ENCODE peak calls at places on chromosomes 4 and X, in four cellular contexts. P is HEK293T, A is ecto neural progenitor cell, U is NCI-H345. F is an unnamed sample.

GRCh38 chr4:150593996-150594395 is 12.0 kb downstream of the MAB21L2 start:
- DNase-seq in U (no peak), P (no peak), A (no peak), F (no peak)

GRCh38 chrX:7586126-7586525 is 256.8 kb upstream of the VCX start:
- DNase-seq in U (peak; percentile 5), P (no peak), A (no peak), F (no peak)

GRCh38 chr4:96455045-96455720 is 615.3 kb downstream of the PDHA2 start:
- DNase-seq in A (no peak), P (no peak), U (no peak), F (no peak)

GRCh38 chr4:183588691-183589090 is 70.3 kb downstream of the RWDD4 start:
- DNase-seq in A (no peak), U (no peak), P (no peak), F (no peak)

GRCh38 chr4:6900956-6901355 is 8.7 kb upstream of the TBC1D14 start:
- DNase-seq in A (no peak), U (no peak), P (no peak), F (no peak)

GRCh38 chr4:187321741-187322140 is 598.1 kb upstream of the FAT1 start:
- DNase-seq in U (no peak), A (no peak), P (no peak), F (no peak)

GRCh38 chr4:150234246-150234645 is 156.0 kb downstream of the DCLK2 start:
- DNase-seq in U (no peak), A (no peak), P (no peak), F (no peak)

GRCh38 chrX:11724122-11725017 is 33.7 kb upstream of the MSL3 start:
- DNase-seq in P (peak; percentile 45), U (peak; percentile 6), A (no peak), F (no peak)

GRCh38 chrX:51420610-51421009 is 75.8 kb downstream of the NUDT11 start:
- DNase-seq in P (peak; percentile 49), A (no peak), U (peak; percentile 6), F (no peak)

GRCh38 chr4:80615099-80615498 is 279.6 kb downstream of the CFAP299 start:
- DNase-seq in P (no peak), U (no peak), A (no peak), F (no peak)

GRCh38 chr4:20773144-20773997 is 73.1 kb downstream of the PACRGL start:
- DNase-seq in U (peak; percentile 65), A (peak; percentile 66), P (peak; percentile 55), F (no peak)

GRCh38 chr4:155073852-155074251 is 134.6 kb upstream of the NPY2R start:
- DNase-seq in P (no peak), U (no peak), A (no peak), F (no peak)

GRCh38 chrX:82945332-82945731 is 562.8 kb upstream of the POU3F4 start:
- DNase-seq in P (no peak), U (no peak), A (no peak), F (no peak)

GRCh38 chr4:152860057-152860456 is 76.1 kb upstream of the FHDC1 start:
- DNase-seq in A (no peak), P (no peak), U (no peak), F (no peak)

GRCh38 chr4:106746451-106746850 is 289.7 kb downstream of the DKK2 start:
- DNase-seq in U (no peak), P (no peak), A (no peak), F (no peak)

GRCh38 chrX:25523574-25523973 is 507.8 kb upstream of the ARX start:
- DNase-seq in U (peak; percentile 56), P (peak; percentile 53), A (no peak), F (peak; percentile 14)

GRCh38 chr4:173990126-173990878 is 293.2 kb downstream of the FBXO8 start:
- DNase-seq in P (peak; percentile 34), U (no peak), A (no peak), F (no peak)

GRCh38 chrX:137431693-137432488 is 134.0 kb upstream of the ZIC3 start:
- DNase-seq in P (no peak), U (no peak), A (no peak), F (no peak)

GRCh38 chrX:1581132-1581531 is 10.3 kb upstream of the AKAP17A start:
- DNase-seq in P (peak; percentile 75), A (no peak), U (peak; percentile 32), F (no peak)

GRCh38 chr4:110897779-110898178 is 274.9 kb upstream of the PITX2 start:
- DNase-seq in U (no peak), A (no peak), P (no peak), F (no peak)

GRCh38 chr4:132269303-132269990 is 879.6 kb upstream of the PCDH10 start:
- DNase-seq in U (no peak), A (no peak), P (no peak), F (no peak)

GRCh38 chr4:8657381-8657776 is 64.8 kb downstream of the CPZ start:
- DNase-seq in P (no peak), A (peak; percentile 34), U (no peak), F (no peak)

GRCh38 chrX:100928660-100929613 is at the start of gene XKRX:
- DNase-seq in U (peak; percentile 70), P (peak; percentile 56), A (peak; percentile 65), F (peak; percentile 28)

GRCh38 chr4:101356928-101357327 is 9.6 kb upstream of the PPP3CA start:
- DNase-seq in P (no peak), U (no peak), A (no peak), F (no peak)

GRCh38 chr4:23945521-23946017 is 55.7 kb upstream of the PPARGC1A start:
- DNase-seq in A (no peak), U (no peak), P (no peak), F (no peak)

GRCh38 chrX:1387141-1387776 is 4.7 kb downstream of the SLC25A6 start:
- DNase-seq in U (no peak), A (peak; percentile 35), P (no peak), F (peak; percentile 52)

GRCh38 chr4:40264995-40265909 is 68.4 kb downstream of the RHOH start:
- DNase-seq in P (no peak), A (peak; percentile 74), U (no peak), F (no peak)

GRCh38 chr4:5387457-5387856 is 320.9 kb downstream of the EVC2 start:
- DNase-seq in A (no peak), U (no peak), P (no peak), F (no peak)

GRCh38 chr4:53508446-53508845 is 82.8 kb downstream of the LNX1 start:
- DNase-seq in P (no peak), A (no peak), U (no peak), F (no peak)

GRCh38 chr4:140188975-140189374 is 35.0 kb upstream of the MAML3 start:
- DNase-seq in P (no peak), U (no peak), A (no peak), F (peak; percentile 34)

GRCh38 chrX:71895607-71896006 is 15.0 kb upstream of the NHSL2 start:
- DNase-seq in P (no peak), U (no peak), A (no peak), F (no peak)

GRCh38 chrX:104435249-104435648 is 130.8 kb upstream of the IL1RAPL2 start:
- DNase-seq in A (no peak), U (no peak), P (no peak), F (no peak)

GRCh38 chr4:105191621-105192210 is 45.0 kb downstream of the TET2 start:
- DNase-seq in U (no peak), P (no peak), A (no peak), F (no peak)

GRCh38 chr4:18571252-18571885 is 549.8 kb upstream of the LCORL start:
- DNase-seq in U (no peak), A (no peak), P (no peak), F (no peak)

GRCh38 chr4:134421734-134422133 is 220.1 kb upstream of the PABPC4L start:
- DNase-seq in U (no peak), P (no peak), A (no peak), F (no peak)

GRCh38 chr4:1462768-1463075 is 56.5 kb upstream of the NKX1-1 start:
- DNase-seq in A (peak; percentile 46), P (no peak), U (no peak), F (no peak)

GRCh38 chr4:125505637-125506036 is 190.9 kb downstream of the FAT4 start:
- DNase-seq in P (no peak), U (no peak), A (no peak), F (no peak)

GRCh38 chrX:17046478-17047097 is 100.1 kb downstream of the REPS2 start:
- DNase-seq in A (peak; percentile 58), U (peak; percentile 69), P (peak; percentile 67), F (peak; percentile 60)

GRCh38 chrX:42519666-42520231 is 258.2 kb downstream of the PPP1R2C start:
- DNase-seq in P (no peak), U (no peak), A (no peak), F (no peak)

F was measured in right cardiac atrium.